ENCODE peak calls at places on chromosome 22, in five cellular contexts. One of them, this sample, is unnamed. For H3K79me1, the result is how much of the 10 kb centered on the place peaks cover.

GRCh38 chr22:31826443-31826842 is 72.6 kb downstream of the DEPDC5 start:
- DNase-seq in neuronal stem cell: no peak
- DNase-seq in trophoblast cell: no peak
- DNase-seq in IMR-90: no peak
- DNase-seq in H9: no peak
- DNase-seq in this sample: no peak

GRCh38 chr22:43263645-43264514 is 76.9 kb upstream of the TTLL12 start:
- DNase-seq in H9: no peak
- DNase-seq in neuronal stem cell: no peak
- DNase-seq in IMR-90: peak
- DNase-seq in trophoblast cell: peak
- DNase-seq in this sample: peak

GRCh38 chr22:28008056-28008455 is 89.0 kb upstream of the PITPNB start:
- DNase-seq in trophoblast cell: no peak
- DNase-seq in neuronal stem cell: no peak
- DNase-seq in IMR-90: no peak
- DNase-seq in H9: no peak
- DNase-seq in this sample: no peak

GRCh38 chr22:35561796-35562526 is 21.3 kb downstream of the RASD2 start:
- DNase-seq in neuronal stem cell: no peak
- DNase-seq in H9: peak
- DNase-seq in IMR-90: peak
- DNase-seq in trophoblast cell: no peak
- DNase-seq in this sample: peak

GRCh38 chr22:50248192-50249084 is 2.6 kb downstream of the HDAC10 start:
- DNase-seq in H9: no peak
- DNase-seq in trophoblast cell: no peak
- DNase-seq in neuronal stem cell: no peak
- DNase-seq in IMR-90: no peak
- DNase-seq in this sample: no peak

GRCh38 chr22:21862386-21863242 is 4.8 kb downstream of the MAPK1 start:
- DNase-seq in H9: no peak
- DNase-seq in neuronal stem cell: no peak
- DNase-seq in trophoblast cell: no peak
- DNase-seq in IMR-90: no peak
- DNase-seq in this sample: no peak

GRCh38 chr22:43385770-43386641 is 25.8 kb upstream of the MPPED1 start:
- DNase-seq in trophoblast cell: peak
- DNase-seq in IMR-90: peak
- DNase-seq in H9: peak
- DNase-seq in neuronal stem cell: peak
- DNase-seq in this sample: peak

GRCh38 chr22:42228480-42228879 is 42.0 kb downstream of the TCF20 start:
- DNase-seq in H9: no peak
- DNase-seq in neuronal stem cell: no peak
- DNase-seq in IMR-90: no peak
- DNase-seq in trophoblast cell: no peak
- DNase-seq in this sample: no peak

GRCh38 chr22:49600891-49601431 is 226.7 kb downstream of the BRD1 start:
- DNase-seq in neuronal stem cell: no peak
- DNase-seq in IMR-90: no peak
- DNase-seq in H9: no peak
- DNase-seq in trophoblast cell: no peak
- DNase-seq in this sample: no peak

GRCh38 chr22:38505595-38506117 is 455 bp downstream of the DDX17 start:
- DNase-seq in H9: no peak
- DNase-seq in neuronal stem cell: no peak
- DNase-seq in IMR-90: peak
- DNase-seq in trophoblast cell: peak
- DNase-seq in this sample: peak

GRCh38 chr22:44622147-44622427 is 79.9 kb upstream of the PRR5 start:
- DNase-seq in H9: peak
- DNase-seq in IMR-90: no peak
- DNase-seq in neuronal stem cell: peak
- DNase-seq in trophoblast cell: no peak
- DNase-seq in this sample: peak

GRCh38 chr22:32042924-32043323 is at the start of gene SLC5A1:
- DNase-seq in neuronal stem cell: no peak
- DNase-seq in trophoblast cell: no peak
- DNase-seq in IMR-90: no peak
- DNase-seq in H9: peak
- DNase-seq in this sample: no peak

GRCh38 chr22:31287818-31288495 is 4.3 kb downstream of the PIK3IP1 start:
- DNase-seq in IMR-90: no peak
- DNase-seq in H9: no peak
- DNase-seq in neuronal stem cell: no peak
- DNase-seq in trophoblast cell: no peak
- DNase-seq in this sample: no peak

GRCh38 chr22:37016134-37016910 is 2.9 kb downstream of the TST start:
- DNase-seq in trophoblast cell: no peak
- DNase-seq in H9: no peak
- DNase-seq in neuronal stem cell: no peak
- DNase-seq in IMR-90: no peak
- DNase-seq in this sample: no peak

GRCh38 chr22:25367756-25368155 is 148.3 kb downstream of the CRYBB2 start:
- DNase-seq in IMR-90: no peak
- DNase-seq in trophoblast cell: no peak
- DNase-seq in neuronal stem cell: no peak
- DNase-seq in H9: no peak
- DNase-seq in this sample: no peak

GRCh38 chr22:34096770-34097169 is 176.5 kb upstream of the LARGE1 start:
- DNase-seq in neuronal stem cell: no peak
- DNase-seq in IMR-90: no peak
- DNase-seq in trophoblast cell: no peak
- DNase-seq in H9: no peak
- DNase-seq in this sample: no peak

GRCh38 chr22:23263651-23264555 is 83.6 kb downstream of the BCR start:
- DNase-seq in trophoblast cell: no peak
- DNase-seq in IMR-90: no peak
- DNase-seq in H9: no peak
- DNase-seq in neuronal stem cell: no peak
- DNase-seq in this sample: no peak

GRCh38 chr22:31238057-31238456 is 26.0 kb downstream of the LIMK2 start:
- DNase-seq in trophoblast cell: no peak
- DNase-seq in IMR-90: no peak
- DNase-seq in neuronal stem cell: no peak
- DNase-seq in H9: no peak
- DNase-seq in this sample: no peak

GRCh38 chr22:37893583-37893983 is 12.5 kb upstream of the MICALL1 start:
- DNase-seq in H9: no peak
- DNase-seq in IMR-90: no peak
- DNase-seq in neuronal stem cell: no peak
- DNase-seq in trophoblast cell: no peak
- DNase-seq in this sample: peak

DNA sequence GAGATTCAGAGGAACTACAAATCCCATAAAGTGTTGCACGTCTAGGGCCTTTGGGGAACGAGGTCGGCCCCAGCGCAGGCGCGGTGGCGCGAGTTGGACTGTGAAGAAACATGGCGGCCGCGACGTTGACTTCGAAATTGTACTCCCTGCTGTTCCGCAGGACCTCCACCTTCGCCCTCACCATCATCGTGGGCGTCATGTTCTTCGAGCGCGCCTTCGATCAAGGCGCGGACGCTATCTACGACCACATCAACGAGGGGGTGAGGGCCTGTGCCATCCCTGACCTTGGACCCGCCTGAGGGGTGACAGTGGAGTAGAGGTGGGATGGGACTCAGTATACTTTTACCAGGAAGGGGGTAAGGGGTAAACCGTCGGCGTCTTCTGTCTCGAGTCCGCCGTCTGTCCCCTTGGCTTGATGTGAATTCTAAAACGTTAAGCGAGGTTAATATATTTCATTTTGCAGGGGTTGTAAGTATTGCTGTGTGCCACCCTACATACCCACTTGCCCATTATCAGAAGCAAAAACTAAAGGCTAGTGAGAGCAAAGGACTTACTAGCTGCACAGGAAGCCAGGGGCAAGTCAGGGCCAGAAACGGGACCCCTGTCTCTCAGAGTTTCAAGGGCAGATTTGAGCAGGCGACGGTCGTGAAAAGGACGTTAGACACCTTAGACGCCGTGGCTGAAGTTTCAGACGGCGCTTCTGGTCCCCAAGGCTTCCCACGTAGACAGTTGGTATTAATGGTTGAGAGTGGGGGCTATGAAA is at the start of gene UQCR10:
- DNase-seq in IMR-90: peak
- DNase-seq in neuronal stem cell: peak
- DNase-seq in H9: peak
- DNase-seq in trophoblast cell: peak
- DNase-seq in this sample: peak
- H3K4ac ChIP-seq in IMR-90: peak
- H3K4ac ChIP-seq in neuronal stem cell: no peak
- H3K4ac ChIP-seq in H9: no peak
- H3K4ac ChIP-seq in trophoblast cell: peak
- H3K4ac ChIP-seq in this sample: peak

DNA sequence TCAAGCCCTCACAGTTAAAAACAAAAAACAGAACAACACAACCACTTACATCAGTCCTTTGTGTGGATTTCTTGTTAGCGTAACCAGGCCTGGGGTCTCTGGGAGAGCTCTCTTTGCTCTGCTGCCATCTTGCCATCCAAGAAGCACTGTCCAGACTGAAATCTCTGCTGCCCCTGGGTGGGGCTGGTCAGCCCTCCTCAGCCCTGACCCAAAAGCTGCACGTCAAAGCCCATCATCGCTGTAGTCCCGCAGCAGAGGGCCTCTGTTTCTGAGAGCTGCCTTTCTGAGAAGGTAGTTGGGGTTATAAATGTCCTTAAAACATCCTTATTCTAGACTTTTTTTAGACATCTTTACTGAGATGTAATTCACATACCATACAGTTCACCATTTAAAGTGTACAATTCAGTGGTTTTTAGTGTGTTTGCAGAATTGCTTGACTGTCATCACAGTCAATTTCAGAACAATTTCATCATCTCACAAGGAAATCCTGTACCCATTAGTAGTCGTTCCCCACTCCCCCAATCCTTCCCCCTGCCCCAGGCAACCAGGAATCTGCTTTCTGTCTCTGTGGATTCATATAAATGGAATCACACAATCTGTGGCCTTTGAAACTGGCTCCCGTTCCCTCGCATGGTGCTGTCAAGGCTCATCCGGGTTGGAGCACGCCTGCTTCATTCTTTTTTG is 94.8 kb downstream of the TBC1D22A start:
- DNase-seq in H9: no peak
- DNase-seq in trophoblast cell: no peak
- DNase-seq in neuronal stem cell: no peak
- DNase-seq in IMR-90: no peak
- DNase-seq in this sample: no peak
- H3K79me1 ChIP-seq in H9: under half
- H3K79me1 ChIP-seq in trophoblast cell: under half
- H3K79me1 ChIP-seq in neuronal stem cell: under half
- H3K79me1 ChIP-seq in IMR-90: under half
- H3K79me1 ChIP-seq in this sample: under half

GRCh38 chr22:20393705-20394476 is at the start of gene ZNF74:
- DNase-seq in trophoblast cell: peak
- DNase-seq in H9: peak
- DNase-seq in IMR-90: peak
- DNase-seq in neuronal stem cell: peak
- DNase-seq in this sample: peak
- H3K4ac ChIP-seq in trophoblast cell: peak
- H3K4ac ChIP-seq in H9: no peak
- H3K4ac ChIP-seq in IMR-90: peak
- H3K4ac ChIP-seq in neuronal stem cell: peak
- H3K4ac ChIP-seq in this sample: peak

GRCh38 chr22:19844423-19845368 is 10.0 kb downstream of the GNB1L start:
- DNase-seq in H9: no peak
- DNase-seq in trophoblast cell: peak
- DNase-seq in neuronal stem cell: no peak
- DNase-seq in IMR-90: peak
- DNase-seq in this sample: no peak

GRCh38 chr22:19848298-19849224 is 6.1 kb downstream of the GNB1L start:
- DNase-seq in H9: no peak
- DNase-seq in neuronal stem cell: no peak
- DNase-seq in trophoblast cell: peak
- DNase-seq in IMR-90: no peak
- DNase-seq in this sample: no peak

GRCh38 chr22:19846620-19847344 is 7.9 kb downstream of the GNB1L start:
- DNase-seq in neuronal stem cell: no peak
- DNase-seq in IMR-90: no peak
- DNase-seq in trophoblast cell: no peak
- DNase-seq in H9: no peak
- DNase-seq in this sample: no peak

GRCh38 chr22:19845369-19845722 is 9.3 kb downstream of the GNB1L start:
- DNase-seq in trophoblast cell: no peak
- DNase-seq in IMR-90: no peak
- DNase-seq in H9: no peak
- DNase-seq in neuronal stem cell: no peak
- DNase-seq in this sample: no peak

DNA sequence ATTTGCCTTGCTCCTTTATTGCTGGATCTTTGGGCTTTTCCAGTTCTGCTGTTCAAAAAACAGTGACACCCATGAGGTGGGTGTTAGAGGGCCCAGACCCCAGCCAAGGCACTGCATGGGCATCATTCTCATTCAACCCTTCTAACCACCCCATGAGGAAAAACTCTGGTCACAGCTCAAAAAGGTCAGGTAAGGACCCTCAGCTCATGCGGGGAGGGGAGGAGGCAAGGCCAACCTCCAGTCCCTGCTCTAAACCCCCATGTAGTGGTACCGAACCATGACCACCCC is 7.4 kb downstream of the GNB1L start:
- DNase-seq in trophoblast cell: no peak
- DNase-seq in H9: no peak
- DNase-seq in neuronal stem cell: no peak
- DNase-seq in IMR-90: no peak
- DNase-seq in this sample: no peak
- H3K79me1 ChIP-seq in trophoblast cell: under half
- H3K79me1 ChIP-seq in H9: under half
- H3K79me1 ChIP-seq in neuronal stem cell: under half
- H3K79me1 ChIP-seq in IMR-90: under half
- H3K79me1 ChIP-seq in this sample: under half